ENCODE peak calls at places on chromosomes 2 and 18, in nine cellular contexts. D is Peyer's patch, Y is left lung, N is stomach, L is breast epithelium, E is PC-9, P is H1, X is sigmoid colon, R is BE2C. M is an unnamed sample.

GRCh38 chr2:221106241-221106640 is 465.9 kb downstream of the EPHA4 start:
- DNase-seq in Y (no peak), E (no peak), P (no peak), D (no peak), R (no peak), N (no peak), X (no peak), L (no peak), M (no peak)

GRCh38 chr18:2656237-2657042 is 914 bp downstream of the SMCHD1 start:
- DNase-seq in N (peak; percentile 55), P (no peak), D (peak; percentile 82), Y (peak; percentile 68), X (peak; percentile 84), L (peak; percentile 58), R (peak; percentile 9), E (peak; percentile 35), M (no peak)

GRCh38 chr2:223841436-223842180 is 4.2 kb upstream of the AP1S3 start:
- DNase-seq in R (no peak), L (no peak), D (no peak), X (no peak), Y (no peak), E (no peak), P (no peak), N (no peak), M (no peak)

GRCh38 chr18:48310353-48310752 is 98.8 kb downstream of the ZBTB7C start:
- DNase-seq in L (no peak), N (no peak), D (no peak), X (peak; percentile 4), E (no peak), Y (no peak), P (no peak), R (no peak), M (no peak)

GRCh38 chr2:234026693-234027254 is 23.7 kb upstream of the SPP2 start:
- DNase-seq in E (no peak), L (no peak), D (no peak), R (no peak), Y (no peak), N (no peak), P (no peak), X (no peak), M (no peak)

GRCh38 chr2:172655091-172655837 is 80.4 kb upstream of the RAPGEF4 start:
- DNase-seq in X (no peak), D (no peak), L (no peak), P (no peak), E (no peak), R (no peak), Y (no peak), N (no peak), M (no peak)

GRCh38 chr2:109216332-109216731 is 87.3 kb downstream of the SH3RF3 start:
- DNase-seq in E (peak; percentile 49), L (no peak), X (no peak), Y (no peak), N (no peak), D (no peak), P (no peak), R (no peak), M (peak; percentile 51)

GRCh38 chr18:79519751-79520472 is 124.2 kb downstream of the NFATC1 start:
- DNase-seq in L (peak; percentile 45), Y (peak; percentile 31), N (no peak), P (no peak), X (no peak), E (no peak), D (peak; percentile 77), R (peak; percentile 30), M (peak; percentile 62)

GRCh38 chr2:28976584-28976983 is 4.5 kb upstream of the TOGARAM2 start:
- DNase-seq in P (no peak), Y (peak; percentile 61), L (no peak), E (peak; percentile 92), N (no peak), D (no peak), X (peak; percentile 56), R (no peak), M (no peak)

GRCh38 chr2:110107092-110108079 is 8.2 kb downstream of the MALL start:
- DNase-seq in P (peak; percentile 10), L (no peak), D (peak; percentile 73), X (no peak), Y (no peak), N (no peak), R (no peak), E (no peak), M (no peak)

GRCh38 chr18:45024357-45025107 is 343.8 kb downstream of the SETBP1 start:
- DNase-seq in L (no peak), Y (no peak), R (no peak), P (no peak), D (no peak), X (no peak), N (no peak), E (no peak), M (no peak)

GRCh38 chr2:232219496-232219870 is 159.1 kb upstream of the ALPP start:
- DNase-seq in E (no peak), X (no peak), D (peak; percentile 49), P (no peak), L (no peak), Y (no peak), N (no peak), R (no peak), M (no peak)

GRCh38 chr18:34493099-34493544 is 217.0 kb upstream of the DTNA start:
- DNase-seq in X (peak; percentile 84), R (peak; percentile 38), E (peak; percentile 1), Y (peak; percentile 74), L (peak; percentile 75), D (peak; percentile 50), P (peak; percentile 78), N (peak; percentile 28), M (peak; percentile 76)

GRCh38 chr2:63425079-63425416 is 163.2 kb downstream of the WDPCP start:
- DNase-seq in R (no peak), E (no peak), N (no peak), P (no peak), Y (no peak), X (no peak), D (no peak), L (no peak), M (no peak)
- TF ChIP-seq CTCF in R (no peak), E (peak; percentile 8), N (no peak), P (no peak), Y (no peak), X (no peak), D (no peak), L (no peak), M (no peak)

DNA sequence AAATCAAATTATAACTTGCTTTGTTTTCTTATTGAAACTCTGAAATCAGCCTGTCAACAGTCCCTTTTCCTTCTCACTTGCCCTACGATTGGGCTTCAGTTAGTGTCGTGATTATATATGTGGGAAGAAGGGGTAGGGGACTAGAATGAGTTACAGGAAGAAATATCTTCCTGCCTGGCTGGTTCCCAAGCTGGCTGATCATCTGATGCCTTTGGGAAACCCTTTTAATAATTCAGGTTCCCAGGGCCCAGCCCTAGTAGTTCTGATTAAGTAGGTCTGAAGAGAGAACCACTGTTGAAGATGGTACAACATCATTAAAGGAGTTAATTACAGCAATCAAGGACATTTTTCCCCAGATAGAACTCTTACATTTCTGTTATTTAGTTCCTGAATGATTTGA is 110.1 kb upstream of the EML6 start:
- DNase-seq in R (no peak), L (no peak), X (no peak), Y (no peak), P (no peak), D (no peak), N (no peak), E (no peak), M (no peak)
- H3K4me1 ChIP-seq in R (no peaks in the 10 kb centered on the region), L (no peaks in the 10 kb centered on the region), X (peaks cover 39% of the 10 kb centered on the region), Y (peaks cover 76% of the 10 kb centered on the region), P (no peaks in the 10 kb centered on the region), D (peaks cover 4% of the 10 kb centered on the region), N (peaks cover 33% of the 10 kb centered on the region), E (peaks cover 18% of the 10 kb centered on the region), M (no peaks in the 10 kb centered on the region)

DNA sequence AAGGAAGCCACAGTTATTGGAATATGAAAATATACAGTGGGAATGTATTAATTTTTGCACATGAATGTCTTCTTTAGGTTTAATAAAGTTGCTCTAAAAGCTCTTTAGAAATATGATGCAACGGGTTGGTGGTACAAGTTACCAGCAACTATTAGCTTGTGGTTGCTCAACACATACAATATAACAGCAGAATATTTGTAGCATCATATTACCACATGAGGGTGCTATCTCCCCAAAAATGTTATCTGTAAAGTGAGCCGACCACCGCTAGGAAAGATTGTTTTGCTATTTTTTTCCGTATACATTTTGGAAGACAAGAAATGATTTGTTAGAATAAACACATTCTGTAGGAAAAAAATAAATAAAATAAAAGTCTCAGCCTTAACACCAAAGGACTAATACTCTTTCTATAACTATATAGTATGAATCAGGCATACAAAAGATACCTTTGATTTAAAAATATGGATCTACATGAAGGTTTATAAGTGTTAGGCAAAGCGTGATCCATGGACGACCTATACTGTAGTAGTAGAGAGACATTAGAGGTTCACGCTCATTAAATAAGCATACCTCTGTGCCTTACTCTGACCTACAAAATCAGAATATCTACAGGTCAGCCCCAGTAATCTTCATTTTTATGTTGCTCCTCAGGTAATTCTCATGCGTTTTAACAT is 1110.7 kb upstream of the ACVR2A start:
- DNase-seq in E (no peak), P (no peak), N (no peak), Y (no peak), D (no peak), R (no peak), L (no peak), X (no peak), M (no peak)
- TF ChIP-seq CTCF in E (peak; percentile 72), P (no peak), N (no peak), Y (no peak), D (peak; percentile 65), R (peak; percentile 48), L (peak; percentile 50), X (peak; percentile 54), M (no peak)

GRCh38 chr18:11721720-11722119 is 32.7 kb downstream of the GNAL start:
- DNase-seq in Y (no peak), X (no peak), N (no peak), P (no peak), E (no peak), L (no peak), D (no peak), R (no peak), M (no peak)
- H3K4me1 ChIP-seq in Y (no peaks in the 10 kb centered on the region), X (no peaks in the 10 kb centered on the region), N (no peaks in the 10 kb centered on the region), P (no peaks in the 10 kb centered on the region), E (no peaks in the 10 kb centered on the region), L (no peaks in the 10 kb centered on the region), D (no peaks in the 10 kb centered on the region), R (no peaks in the 10 kb centered on the region), M (no peaks in the 10 kb centered on the region)

GRCh38 chr18:76429262-76430126 is 65.5 kb downstream of the ZNF516 start:
- DNase-seq in N (no peak), X (peak; percentile 42), R (no peak), Y (no peak), L (no peak), P (no peak), D (no peak), E (no peak), M (no peak)

GRCh38 chr18:76425299-76426101 is 69.5 kb downstream of the ZNF516 start:
- DNase-seq in D (no peak), N (no peak), Y (no peak), E (no peak), R (no peak), P (peak; percentile 46), X (peak; percentile 56), L (no peak), M (no peak)

GRCh38 chr18:76428396-76429261 is 66.4 kb downstream of the ZNF516 start:
- DNase-seq in N (no peak), X (peak; percentile 63), R (no peak), D (no peak), E (no peak), L (no peak), Y (no peak), P (peak; percentile 39), M (no peak)

GRCh38 chr18:76430636-76431035 is 64.4 kb downstream of the ZNF516 start:
- DNase-seq in N (no peak), Y (no peak), R (no peak), E (no peak), P (no peak), X (no peak), D (no peak), L (no peak), M (no peak)

GRCh38 chr18:76426738-76427305 is 68.2 kb downstream of the ZNF516 start:
- DNase-seq in L (no peak), Y (no peak), R (peak; percentile 45), D (no peak), N (peak; percentile 40), X (peak; percentile 68), P (peak; percentile 93), E (no peak), M (peak; percentile 60)
- TF ChIP-seq CTCF in L (no peak), Y (peak; percentile 62), R (peak; percentile 72), D (no peak), N (no peak), X (peak; percentile 60), P (peak; percentile 82), E (peak; percentile 75), M (peak; percentile 29)

M was measured in right atrium auricular region.